ENCODE peak calls at places on chromosomes 7 and 10, in four cellular contexts. Q is stimulated activated CD4-positive, alpha-beta T cell treated with anti-CD3 and anti-CD28 coated beads, Interleukin-2, amount 100 ng/mL, for 24 hours; L is lower leg skin; S is CD4-positive, alpha-beta T cell. N is an unnamed sample.

GRCh38 chr7:158740013-158740656 is 35.5 kb upstream of the NCAPG2 start:
- DNase-seq in L (no peak), Q (no peak), S (no peak), N (peak)

GRCh38 chr10:81873932-81874816 is 820 bp upstream of the NRG3 start:
- DNase-seq in S (no peak), Q (peak), L (no peak), N (no peak)

GRCh38 chr7:67716729-67717128 is 720.1 kb downstream of the TYW1 start:
- DNase-seq in S (no peak), L (no peak), Q (no peak), N (no peak)

GRCh38 chr7:111508387-111508786 is 53.9 kb downstream of the IMMP2L start:
- DNase-seq in Q (no peak), S (no peak), L (no peak), N (no peak)

GRCh38 chr7:92255308-92255707 is 9.5 kb downstream of the ANKIB1 start:
- DNase-seq in S (no peak), Q (no peak), L (peak), N (peak)

GRCh38 chr10:43252785-43253341 is 14.0 kb downstream of the RASGEF1A start:
- DNase-seq in L (no peak), S (no peak), Q (no peak), N (no peak)

GRCh38 chr7:7323352-7323751 is 141.0 kb downstream of the C1GALT1 start:
- DNase-seq in Q (no peak), S (no peak), L (no peak), N (no peak)

GRCh38 chr7:71636329-71636728 is 504.4 kb downstream of the GALNT17 start:
- DNase-seq in L (no peak), S (no peak), Q (no peak), N (no peak)

GRCh38 chr10:97028126-97028831 is 157.5 kb downstream of the SLIT1 start:
- DNase-seq in Q (no peak), L (no peak), S (no peak), N (peak)

GRCh38 chr7:79453558-79454324 is at the start of gene MAGI2:
- DNase-seq in S (no peak), L (peak), Q (peak), N (peak)

GRCh38 chr10:70441161-70441876 is at the start of gene NODAL:
- DNase-seq in L (no peak), Q (peak), S (no peak), N (no peak)

N was measured in SJSA1.